ENCODE peak calls at places on chromosome 4, in five cellular contexts. F is stimulated activated CD4-positive, alpha-beta T cell treated with anti-CD3 and anti-CD28 coated beads, TNF-alpha, amount 100 ng/mL, for 48 hours; T is AG08396; P is body of pancreas; I is KBM-7. O is an unnamed sample.

GRCh38 chr4:78299565-78299972 is 242.4 kb downstream of the FRAS1 start:
- DNase-seq in T (no peak), F (no peak), P (peak), I (peak), O (no peak)

GRCh38 chr4:1044469-1045192 is 33.2 kb downstream of the FGFRL1 start:
- DNase-seq in F (no peak), T (no peak), P (no peak), I (no peak), O (no peak)

GRCh38 chr4:73213917-73214663 is 44.5 kb downstream of the ANKRD17 start:
- DNase-seq in F (no peak), I (no peak), P (no peak), T (no peak), O (no peak)

GRCh38 chr4:188127157-188127874 is 11.9 kb upstream of the TRIML1 start:
- DNase-seq in P (no peak), I (no peak), F (no peak), T (peak), O (no peak)

GRCh38 chr4:157664726-157665125 is 444.2 kb downstream of the GRIA2 start:
- DNase-seq in I (no peak), P (no peak), F (no peak), T (peak), O (no peak)

GRCh38 chr4:146450524-146450923 is 71.2 kb downstream of the SLC10A7 start:
- DNase-seq in F (no peak), P (no peak), I (no peak), T (peak), O (no peak)

GRCh38 chr4:30950737-30951136 is 230.6 kb downstream of the PCDH7 start:
- DNase-seq in P (no peak), I (no peak), T (no peak), F (no peak), O (no peak)

GRCh38 chr4:28444886-28445496 is 1584.3 kb downstream of the STIM2 start:
- DNase-seq in T (no peak), P (no peak), F (no peak), I (no peak), O (no peak)

GRCh38 chr4:137621056-137621455 is 88.8 kb upstream of the PCDH18 start:
- DNase-seq in T (no peak), F (no peak), P (no peak), I (no peak), O (no peak)

GRCh38 chr4:142549726-142550463 is 296.2 kb downstream of the INPP4B start:
- DNase-seq in P (peak), F (no peak), T (peak), I (peak), O (no peak)

GRCh38 chr4:188976644-188977115 is 837.4 kb downstream of the TRIML1 start:
- DNase-seq in T (no peak), I (no peak), P (no peak), F (no peak), O (no peak)

GRCh38 chr4:1567808-1568581 is 116.1 kb downstream of the FAM53A start:
- DNase-seq in T (no peak), F (no peak), P (no peak), I (no peak), O (no peak)

GRCh38 chr4:122636697-122637096 is 15.8 kb upstream of the IL21 start:
- DNase-seq in F (no peak), P (no peak), T (no peak), I (peak), O (no peak)

GRCh38 chr4:139736661-139737060 is 71.0 kb downstream of the MGST2 start:
- DNase-seq in T (no peak), F (no peak), I (no peak), P (no peak), O (no peak)

GRCh38 chr4:119138046-119138445 is 2.4 kb downstream of the MYOZ2 start:
- DNase-seq in P (no peak), I (no peak), F (no peak), T (no peak), O (no peak)

GRCh38 chr4:24595662-24596061 is 11.3 kb upstream of the DHX15 start:
- DNase-seq in F (no peak), I (no peak), T (no peak), P (no peak), O (no peak)

GRCh38 chr4:88706574-88706973 is 8.9 kb upstream of the NAP1L5 start:
- DNase-seq in T (peak), P (peak), I (peak), F (no peak), O (no peak)

GRCh38 chr4:4289575-4289929 is 402 bp downstream of the LYAR start:
- DNase-seq in T (no peak), I (no peak), F (no peak), P (no peak), O (no peak)

GRCh38 chr4:175411251-175411650 is 400.8 kb downstream of the GPM6A start:
- DNase-seq in P (no peak), F (no peak), I (no peak), T (no peak), O (no peak)

GRCh38 chr4:12360391-12360790 is 931.7 kb upstream of the HS3ST1 start:
- DNase-seq in F (no peak), I (no peak), T (no peak), P (no peak), O (no peak)

GRCh38 chr4:94413085-94413685 is 38.6 kb upstream of the PDLIM5 start:
- DNase-seq in I (no peak), T (no peak), P (no peak), F (no peak), O (no peak)

GRCh38 chr4:8580321-8581093 is at the start of gene GPR78:
- DNase-seq in I (no peak), P (peak), F (peak), T (peak), O (no peak)

GRCh38 chr4:110172972-110173371 is 25.4 kb downstream of the ELOVL6 start:
- DNase-seq in I (no peak), P (peak), T (no peak), F (no peak), O (no peak)

GRCh38 chr4:4492161-4492847 is 49.5 kb downstream of the STX18 start:
- DNase-seq in T (no peak), F (no peak), P (no peak), I (no peak), O (no peak)

GRCh38 chr4:147589586-147589985 is 27.6 kb upstream of the TMEM184C start:
- DNase-seq in I (no peak), P (no peak), F (no peak), T (no peak), O (no peak)

GRCh38 chr4:76420901-76421581 is at the start of gene CCDC158:
- DNase-seq in P (peak), T (peak), I (no peak), F (no peak), O (no peak)

GRCh38 chr4:53720776-53721175 is 129.5 kb upstream of the LNX1 start:
- DNase-seq in F (no peak), T (no peak), I (no peak), P (no peak), O (no peak)

GRCh38 chr4:87865960-87866598 is 33.3 kb downstream of the MEPE start:
- DNase-seq in I (no peak), T (peak), F (no peak), P (no peak), O (no peak)

GRCh38 chr4:24080871-24081270 is 191.0 kb upstream of the PPARGC1A start:
- DNase-seq in T (no peak), I (no peak), F (no peak), P (no peak), O (no peak)

GRCh38 chr4:146243141-146243882 is 29.0 kb downstream of the REELD1 start:
- DNase-seq in I (peak), T (peak), P (no peak), F (peak), O (peak)

GRCh38 chr4:174592256-174592984 is 70.1 kb upstream of the HPGD start:
- DNase-seq in P (no peak), T (no peak), F (no peak), I (no peak), O (no peak)

GRCh38 chr4:11720292-11720691 is 291.6 kb upstream of the HS3ST1 start:
- DNase-seq in F (no peak), P (peak), T (peak), I (peak), O (no peak)

GRCh38 chr4:130705023-130705422 is 1609.1 kb downstream of the C4orf33 start:
- DNase-seq in P (no peak), F (no peak), T (no peak), I (no peak), O (no peak)